ENCODE peak calls at places on chromosomes 16 and 17, in six cellular contexts. One of them, this sample, is unnamed.

GRCh38 chr16:85029413-85029794 is 1.8 kb downstream of the KIAA0513 start:
- DNase-seq in NCI-H1048: no peak
- DNase-seq in stimulated activated CD8-positive, alpha-beta memory T cell treated with anti-CD3 and anti-CD28 coated beads, Interleukin-4, amount 100 ng/mL, for 24 hours: no peak
- DNase-seq in dorsolateral prefrontal cortex: peak
- DNase-seq in CD8-positive, alpha-beta T cell: no peak
- DNase-seq in activated naive CD8-positive, alpha-beta T cell treated with anti-CD3 and anti-CD28 coated beads for 36 hours: peak
- DNase-seq in this sample: peak

GRCh38 chr16:83653785-83654184 is 154.0 kb upstream of the HSBP1 start:
- DNase-seq in dorsolateral prefrontal cortex: no peak
- DNase-seq in NCI-H1048: no peak
- DNase-seq in activated naive CD8-positive, alpha-beta T cell treated with anti-CD3 and anti-CD28 coated beads for 36 hours: no peak
- DNase-seq in stimulated activated CD8-positive, alpha-beta memory T cell treated with anti-CD3 and anti-CD28 coated beads, Interleukin-4, amount 100 ng/mL, for 24 hours: no peak
- DNase-seq in CD8-positive, alpha-beta T cell: no peak
- DNase-seq in this sample: no peak

GRCh38 chr16:2244301-2244700 is 7.1 kb downstream of the ECI1 start:
- DNase-seq in stimulated activated CD8-positive, alpha-beta memory T cell treated with anti-CD3 and anti-CD28 coated beads, Interleukin-4, amount 100 ng/mL, for 24 hours: no peak
- DNase-seq in dorsolateral prefrontal cortex: no peak
- DNase-seq in NCI-H1048: no peak
- DNase-seq in CD8-positive, alpha-beta T cell: no peak
- DNase-seq in activated naive CD8-positive, alpha-beta T cell treated with anti-CD3 and anti-CD28 coated beads for 36 hours: no peak
- DNase-seq in this sample: no peak

GRCh38 chr17:77436058-77436442 is 295.3 kb downstream of the SEC14L1 start:
- DNase-seq in activated naive CD8-positive, alpha-beta T cell treated with anti-CD3 and anti-CD28 coated beads for 36 hours: no peak
- DNase-seq in dorsolateral prefrontal cortex: peak
- DNase-seq in NCI-H1048: no peak
- DNase-seq in CD8-positive, alpha-beta T cell: no peak
- DNase-seq in stimulated activated CD8-positive, alpha-beta memory T cell treated with anti-CD3 and anti-CD28 coated beads, Interleukin-4, amount 100 ng/mL, for 24 hours: no peak
- DNase-seq in this sample: no peak

GRCh38 chr16:11996433-11997174 is 20.1 kb downstream of the SNX29 start:
- DNase-seq in dorsolateral prefrontal cortex: no peak
- DNase-seq in stimulated activated CD8-positive, alpha-beta memory T cell treated with anti-CD3 and anti-CD28 coated beads, Interleukin-4, amount 100 ng/mL, for 24 hours: no peak
- DNase-seq in NCI-H1048: no peak
- DNase-seq in activated naive CD8-positive, alpha-beta T cell treated with anti-CD3 and anti-CD28 coated beads for 36 hours: no peak
- DNase-seq in CD8-positive, alpha-beta T cell: no peak
- DNase-seq in this sample: no peak

GRCh38 chr17:40415390-40415789 is 2.3 kb downstream of the TOP2A start:
- DNase-seq in CD8-positive, alpha-beta T cell: no peak
- DNase-seq in activated naive CD8-positive, alpha-beta T cell treated with anti-CD3 and anti-CD28 coated beads for 36 hours: no peak
- DNase-seq in stimulated activated CD8-positive, alpha-beta memory T cell treated with anti-CD3 and anti-CD28 coated beads, Interleukin-4, amount 100 ng/mL, for 24 hours: no peak
- DNase-seq in NCI-H1048: no peak
- DNase-seq in dorsolateral prefrontal cortex: no peak
- DNase-seq in this sample: peak

GRCh38 chr16:50881331-50881830 is 139.5 kb downstream of the CYLD start:
- DNase-seq in activated naive CD8-positive, alpha-beta T cell treated with anti-CD3 and anti-CD28 coated beads for 36 hours: no peak
- DNase-seq in dorsolateral prefrontal cortex: no peak
- DNase-seq in stimulated activated CD8-positive, alpha-beta memory T cell treated with anti-CD3 and anti-CD28 coated beads, Interleukin-4, amount 100 ng/mL, for 24 hours: no peak
- DNase-seq in CD8-positive, alpha-beta T cell: no peak
- DNase-seq in NCI-H1048: no peak
- DNase-seq in this sample: no peak

GRCh38 chr16:12262454-12263180 is 286.1 kb downstream of the SNX29 start:
- DNase-seq in dorsolateral prefrontal cortex: no peak
- DNase-seq in CD8-positive, alpha-beta T cell: no peak
- DNase-seq in activated naive CD8-positive, alpha-beta T cell treated with anti-CD3 and anti-CD28 coated beads for 36 hours: no peak
- DNase-seq in stimulated activated CD8-positive, alpha-beta memory T cell treated with anti-CD3 and anti-CD28 coated beads, Interleukin-4, amount 100 ng/mL, for 24 hours: no peak
- DNase-seq in NCI-H1048: no peak
- DNase-seq in this sample: no peak

GRCh38 chr17:42067371-42068180 is 17.2 kb upstream of the C17orf113 start:
- DNase-seq in dorsolateral prefrontal cortex: peak
- DNase-seq in NCI-H1048: no peak
- DNase-seq in CD8-positive, alpha-beta T cell: peak
- DNase-seq in activated naive CD8-positive, alpha-beta T cell treated with anti-CD3 and anti-CD28 coated beads for 36 hours: peak
- DNase-seq in stimulated activated CD8-positive, alpha-beta memory T cell treated with anti-CD3 and anti-CD28 coated beads, Interleukin-4, amount 100 ng/mL, for 24 hours: peak
- DNase-seq in this sample: peak

GRCh38 chr17:27793168-27793905 is 7.0 kb downstream of the NOS2 start:
- DNase-seq in CD8-positive, alpha-beta T cell: no peak
- DNase-seq in activated naive CD8-positive, alpha-beta T cell treated with anti-CD3 and anti-CD28 coated beads for 36 hours: peak
- DNase-seq in stimulated activated CD8-positive, alpha-beta memory T cell treated with anti-CD3 and anti-CD28 coated beads, Interleukin-4, amount 100 ng/mL, for 24 hours: no peak
- DNase-seq in NCI-H1048: no peak
- DNase-seq in dorsolateral prefrontal cortex: no peak
- DNase-seq in this sample: no peak

GRCh38 chr17:72511874-72512273 is 391.1 kb downstream of the SOX9 start:
- DNase-seq in CD8-positive, alpha-beta T cell: no peak
- DNase-seq in dorsolateral prefrontal cortex: no peak
- DNase-seq in NCI-H1048: no peak
- DNase-seq in activated naive CD8-positive, alpha-beta T cell treated with anti-CD3 and anti-CD28 coated beads for 36 hours: no peak
- DNase-seq in stimulated activated CD8-positive, alpha-beta memory T cell treated with anti-CD3 and anti-CD28 coated beads, Interleukin-4, amount 100 ng/mL, for 24 hours: no peak
- DNase-seq in this sample: no peak

GRCh38 chr17:28712037-28712704 is 483 bp upstream of the PROCA1 start:
- DNase-seq in activated naive CD8-positive, alpha-beta T cell treated with anti-CD3 and anti-CD28 coated beads for 36 hours: peak
- DNase-seq in dorsolateral prefrontal cortex: no peak
- DNase-seq in NCI-H1048: no peak
- DNase-seq in CD8-positive, alpha-beta T cell: no peak
- DNase-seq in stimulated activated CD8-positive, alpha-beta memory T cell treated with anti-CD3 and anti-CD28 coated beads, Interleukin-4, amount 100 ng/mL, for 24 hours: peak
- DNase-seq in this sample: peak

GRCh38 chr17:1267471-1267947 is 2.7 kb upstream of the BHLHA9 start:
- DNase-seq in dorsolateral prefrontal cortex: no peak
- DNase-seq in activated naive CD8-positive, alpha-beta T cell treated with anti-CD3 and anti-CD28 coated beads for 36 hours: no peak
- DNase-seq in CD8-positive, alpha-beta T cell: no peak
- DNase-seq in stimulated activated CD8-positive, alpha-beta memory T cell treated with anti-CD3 and anti-CD28 coated beads, Interleukin-4, amount 100 ng/mL, for 24 hours: no peak
- DNase-seq in NCI-H1048: no peak
- DNase-seq in this sample: no peak

GRCh38 chr17:61701334-61701733 is 110.3 kb upstream of the NACA2 start:
- DNase-seq in NCI-H1048: no peak
- DNase-seq in dorsolateral prefrontal cortex: no peak
- DNase-seq in activated naive CD8-positive, alpha-beta T cell treated with anti-CD3 and anti-CD28 coated beads for 36 hours: no peak
- DNase-seq in CD8-positive, alpha-beta T cell: no peak
- DNase-seq in stimulated activated CD8-positive, alpha-beta memory T cell treated with anti-CD3 and anti-CD28 coated beads, Interleukin-4, amount 100 ng/mL, for 24 hours: no peak
- DNase-seq in this sample: no peak

GRCh38 chr16:80899804-80900592 is 95.6 kb upstream of the CDYL2 start:
- DNase-seq in NCI-H1048: no peak
- DNase-seq in dorsolateral prefrontal cortex: peak
- DNase-seq in activated naive CD8-positive, alpha-beta T cell treated with anti-CD3 and anti-CD28 coated beads for 36 hours: no peak
- DNase-seq in CD8-positive, alpha-beta T cell: no peak
- DNase-seq in stimulated activated CD8-positive, alpha-beta memory T cell treated with anti-CD3 and anti-CD28 coated beads, Interleukin-4, amount 100 ng/mL, for 24 hours: no peak
- DNase-seq in this sample: no peak

GRCh38 chr17:4679652-4680051 is 24.3 kb downstream of the PELP1 start:
- DNase-seq in activated naive CD8-positive, alpha-beta T cell treated with anti-CD3 and anti-CD28 coated beads for 36 hours: no peak
- DNase-seq in NCI-H1048: no peak
- DNase-seq in CD8-positive, alpha-beta T cell: no peak
- DNase-seq in dorsolateral prefrontal cortex: no peak
- DNase-seq in stimulated activated CD8-positive, alpha-beta memory T cell treated with anti-CD3 and anti-CD28 coated beads, Interleukin-4, amount 100 ng/mL, for 24 hours: no peak
- DNase-seq in this sample: no peak

GRCh38 chr17:35345926-35346771 is 27.3 kb downstream of the SLFN11 start:
- DNase-seq in activated naive CD8-positive, alpha-beta T cell treated with anti-CD3 and anti-CD28 coated beads for 36 hours: peak
- DNase-seq in stimulated activated CD8-positive, alpha-beta memory T cell treated with anti-CD3 and anti-CD28 coated beads, Interleukin-4, amount 100 ng/mL, for 24 hours: no peak
- DNase-seq in dorsolateral prefrontal cortex: peak
- DNase-seq in NCI-H1048: no peak
- DNase-seq in CD8-positive, alpha-beta T cell: no peak
- DNase-seq in this sample: peak

GRCh38 chr16:88381820-88382451 is 823 bp upstream of the ZNF469 start:
- DNase-seq in NCI-H1048: no peak
- DNase-seq in dorsolateral prefrontal cortex: no peak
- DNase-seq in stimulated activated CD8-positive, alpha-beta memory T cell treated with anti-CD3 and anti-CD28 coated beads, Interleukin-4, amount 100 ng/mL, for 24 hours: no peak
- DNase-seq in activated naive CD8-positive, alpha-beta T cell treated with anti-CD3 and anti-CD28 coated beads for 36 hours: no peak
- DNase-seq in CD8-positive, alpha-beta T cell: no peak
- DNase-seq in this sample: no peak

GRCh38 chr16:67858448-67858993 is 11.0 kb upstream of the CENPT start:
- DNase-seq in stimulated activated CD8-positive, alpha-beta memory T cell treated with anti-CD3 and anti-CD28 coated beads, Interleukin-4, amount 100 ng/mL, for 24 hours: no peak
- DNase-seq in CD8-positive, alpha-beta T cell: no peak
- DNase-seq in activated naive CD8-positive, alpha-beta T cell treated with anti-CD3 and anti-CD28 coated beads for 36 hours: no peak
- DNase-seq in dorsolateral prefrontal cortex: no peak
- DNase-seq in NCI-H1048: no peak
- DNase-seq in this sample: no peak

GRCh38 chr16:24645739-24646645 is 83.5 kb upstream of the TNRC6A start:
- DNase-seq in stimulated activated CD8-positive, alpha-beta memory T cell treated with anti-CD3 and anti-CD28 coated beads, Interleukin-4, amount 100 ng/mL, for 24 hours: no peak
- DNase-seq in NCI-H1048: no peak
- DNase-seq in activated naive CD8-positive, alpha-beta T cell treated with anti-CD3 and anti-CD28 coated beads for 36 hours: no peak
- DNase-seq in CD8-positive, alpha-beta T cell: no peak
- DNase-seq in dorsolateral prefrontal cortex: no peak
- DNase-seq in this sample: no peak

GRCh38 chr16:84144301-84144858 is 597 bp downstream of the HSDL1 start:
- DNase-seq in CD8-positive, alpha-beta T cell: no peak
- DNase-seq in activated naive CD8-positive, alpha-beta T cell treated with anti-CD3 and anti-CD28 coated beads for 36 hours: peak
- DNase-seq in NCI-H1048: no peak
- DNase-seq in dorsolateral prefrontal cortex: peak
- DNase-seq in stimulated activated CD8-positive, alpha-beta memory T cell treated with anti-CD3 and anti-CD28 coated beads, Interleukin-4, amount 100 ng/mL, for 24 hours: peak
- DNase-seq in this sample: peak

This sample was measured in CD4-positive, alpha-beta memory T cell.